ENCODE peak calls at places on chromosomes 12 and 14, in eight cellular contexts. One of them, this sample, is unnamed.

GRCh38 chr14:100221419-100222218 is 17.3 kb upstream of the YY1 start:
- DNase-seq in stomach: peak; percentile 79
- DNase-seq in ovary: peak; percentile 36
- DNase-seq in HepG2: peak; percentile 77
- DNase-seq in upper lobe of left lung: no peak
- DNase-seq in suprapubic skin: no peak
- DNase-seq in transverse colon: peak; percentile 74
- DNase-seq in H1: peak; percentile 67
- DNase-seq in this sample: no peak

GRCh38 chr12:104683831-104684503 is 227.2 kb downstream of the CHST11 start:
- DNase-seq in HepG2: no peak
- DNase-seq in stomach: no peak
- DNase-seq in ovary: no peak
- DNase-seq in upper lobe of left lung: no peak
- DNase-seq in suprapubic skin: no peak
- DNase-seq in transverse colon: no peak
- DNase-seq in H1: no peak
- DNase-seq in this sample: no peak

GRCh38 chr12:4407136-4407535 is 27.6 kb upstream of the FGF23 start:
- DNase-seq in HepG2: no peak
- DNase-seq in stomach: no peak
- DNase-seq in suprapubic skin: no peak
- DNase-seq in transverse colon: no peak
- DNase-seq in H1: no peak
- DNase-seq in upper lobe of left lung: no peak
- DNase-seq in ovary: no peak
- DNase-seq in this sample: no peak

GRCh38 chr12:92784795-92785562 is 82.2 kb downstream of the PLEKHG7 start:
- DNase-seq in upper lobe of left lung: no peak
- DNase-seq in HepG2: peak; percentile 85
- DNase-seq in suprapubic skin: no peak
- DNase-seq in H1: no peak
- DNase-seq in transverse colon: no peak
- DNase-seq in ovary: no peak
- DNase-seq in stomach: no peak
- DNase-seq in this sample: no peak

GRCh38 chr12:122834229-122834920 is 882 bp upstream of the HIP1R start:
- DNase-seq in ovary: no peak
- DNase-seq in HepG2: peak; percentile 58
- DNase-seq in H1: no peak
- DNase-seq in suprapubic skin: peak; percentile 74
- DNase-seq in transverse colon: peak; percentile 55
- DNase-seq in upper lobe of left lung: peak; percentile 84
- DNase-seq in stomach: peak; percentile 64
- DNase-seq in this sample: no peak

GRCh38 chr12:121093487-121093891 is 39.2 kb upstream of the P2RX7 start:
- DNase-seq in suprapubic skin: no peak
- DNase-seq in HepG2: no peak
- DNase-seq in ovary: no peak
- DNase-seq in transverse colon: no peak
- DNase-seq in upper lobe of left lung: peak; percentile 80
- DNase-seq in H1: no peak
- DNase-seq in stomach: no peak
- DNase-seq in this sample: peak; percentile 51

GRCh38 chr14:74257078-74257987 is 18.1 kb downstream of the VSX2 start:
- DNase-seq in transverse colon: peak; percentile 43
- DNase-seq in upper lobe of left lung: peak; percentile 93
- DNase-seq in H1: peak; percentile 86
- DNase-seq in stomach: peak; percentile 44
- DNase-seq in HepG2: no peak
- DNase-seq in ovary: peak; percentile 21
- DNase-seq in suprapubic skin: peak; percentile 63
- DNase-seq in this sample: no peak

GRCh38 chr12:15688202-15688736 is 100.9 kb downstream of the EPS8 start:
- DNase-seq in transverse colon: peak; percentile 61
- DNase-seq in upper lobe of left lung: no peak
- DNase-seq in HepG2: no peak
- DNase-seq in H1: peak; percentile 47
- DNase-seq in stomach: peak; percentile 31
- DNase-seq in ovary: peak; percentile 80
- DNase-seq in suprapubic skin: peak; percentile 74
- DNase-seq in this sample: peak; percentile 84

GRCh38 chr12:124847675-124848074 is 16.0 kb downstream of the SCARB1 start:
- DNase-seq in transverse colon: no peak
- DNase-seq in upper lobe of left lung: no peak
- DNase-seq in suprapubic skin: no peak
- DNase-seq in H1: no peak
- DNase-seq in ovary: no peak
- DNase-seq in stomach: no peak
- DNase-seq in HepG2: peak; percentile 63
- DNase-seq in this sample: no peak

GRCh38 chr12:27571463-27571862 is 47.5 kb downstream of the PPFIBP1 start:
- DNase-seq in upper lobe of left lung: no peak
- DNase-seq in suprapubic skin: no peak
- DNase-seq in ovary: no peak
- DNase-seq in stomach: no peak
- DNase-seq in HepG2: no peak
- DNase-seq in transverse colon: no peak
- DNase-seq in H1: no peak
- DNase-seq in this sample: no peak

GRCh38 chr14:70672328-70672675 is 30.6 kb downstream of the TTC9 start:
- DNase-seq in stomach: no peak
- DNase-seq in ovary: no peak
- DNase-seq in upper lobe of left lung: no peak
- DNase-seq in transverse colon: no peak
- DNase-seq in HepG2: no peak
- DNase-seq in H1: no peak
- DNase-seq in suprapubic skin: no peak
- DNase-seq in this sample: no peak

GRCh38 chr12:95715177-95715576 is 75.4 kb downstream of the NTN4 start:
- DNase-seq in ovary: no peak
- DNase-seq in stomach: no peak
- DNase-seq in H1: no peak
- DNase-seq in HepG2: no peak
- DNase-seq in transverse colon: no peak
- DNase-seq in suprapubic skin: no peak
- DNase-seq in upper lobe of left lung: no peak
- DNase-seq in this sample: no peak

GRCh38 chr12:48890657-48891418 is 25.2 kb upstream of the RND1 start:
- DNase-seq in upper lobe of left lung: peak; percentile 95
- DNase-seq in HepG2: peak; percentile 48
- DNase-seq in transverse colon: peak; percentile 82
- DNase-seq in suprapubic skin: peak; percentile 79
- DNase-seq in stomach: peak; percentile 89
- DNase-seq in H1: peak; percentile 96
- DNase-seq in ovary: peak; percentile 77
- DNase-seq in this sample: peak; percentile 88

GRCh38 chr12:25764892-25765291 is 193.6 kb upstream of the RASSF8 start:
- DNase-seq in transverse colon: no peak
- DNase-seq in upper lobe of left lung: no peak
- DNase-seq in H1: no peak
- DNase-seq in stomach: no peak
- DNase-seq in suprapubic skin: no peak
- DNase-seq in ovary: no peak
- DNase-seq in HepG2: no peak
- DNase-seq in this sample: no peak

GRCh38 chr12:132171293-132171967 is 27.2 kb downstream of the NOC4L start:
- DNase-seq in HepG2: no peak
- DNase-seq in ovary: no peak
- DNase-seq in suprapubic skin: no peak
- DNase-seq in upper lobe of left lung: peak; percentile 72
- DNase-seq in stomach: no peak
- DNase-seq in transverse colon: no peak
- DNase-seq in H1: no peak
- DNase-seq in this sample: no peak

GRCh38 chr14:20834899-20835298 is 32.3 kb upstream of the RNASE1 start:
- DNase-seq in suprapubic skin: no peak
- DNase-seq in transverse colon: no peak
- DNase-seq in stomach: no peak
- DNase-seq in ovary: no peak
- DNase-seq in upper lobe of left lung: no peak
- DNase-seq in H1: no peak
- DNase-seq in HepG2: no peak
- DNase-seq in this sample: no peak

GRCh38 chr12:38137716-38138115 is 178.9 kb upstream of the ALG10B start:
- DNase-seq in stomach: no peak
- DNase-seq in suprapubic skin: no peak
- DNase-seq in HepG2: no peak
- DNase-seq in ovary: no peak
- DNase-seq in H1: no peak
- DNase-seq in transverse colon: no peak
- DNase-seq in upper lobe of left lung: peak; percentile 79
- DNase-seq in this sample: no peak

GRCh38 chr14:105547741-105548169 is 21.4 kb downstream of the TMEM121 start:
- DNase-seq in ovary: no peak
- DNase-seq in upper lobe of left lung: peak; percentile 77
- DNase-seq in HepG2: no peak
- DNase-seq in H1: no peak
- DNase-seq in suprapubic skin: no peak
- DNase-seq in stomach: no peak
- DNase-seq in transverse colon: no peak
- DNase-seq in this sample: no peak

DNA sequence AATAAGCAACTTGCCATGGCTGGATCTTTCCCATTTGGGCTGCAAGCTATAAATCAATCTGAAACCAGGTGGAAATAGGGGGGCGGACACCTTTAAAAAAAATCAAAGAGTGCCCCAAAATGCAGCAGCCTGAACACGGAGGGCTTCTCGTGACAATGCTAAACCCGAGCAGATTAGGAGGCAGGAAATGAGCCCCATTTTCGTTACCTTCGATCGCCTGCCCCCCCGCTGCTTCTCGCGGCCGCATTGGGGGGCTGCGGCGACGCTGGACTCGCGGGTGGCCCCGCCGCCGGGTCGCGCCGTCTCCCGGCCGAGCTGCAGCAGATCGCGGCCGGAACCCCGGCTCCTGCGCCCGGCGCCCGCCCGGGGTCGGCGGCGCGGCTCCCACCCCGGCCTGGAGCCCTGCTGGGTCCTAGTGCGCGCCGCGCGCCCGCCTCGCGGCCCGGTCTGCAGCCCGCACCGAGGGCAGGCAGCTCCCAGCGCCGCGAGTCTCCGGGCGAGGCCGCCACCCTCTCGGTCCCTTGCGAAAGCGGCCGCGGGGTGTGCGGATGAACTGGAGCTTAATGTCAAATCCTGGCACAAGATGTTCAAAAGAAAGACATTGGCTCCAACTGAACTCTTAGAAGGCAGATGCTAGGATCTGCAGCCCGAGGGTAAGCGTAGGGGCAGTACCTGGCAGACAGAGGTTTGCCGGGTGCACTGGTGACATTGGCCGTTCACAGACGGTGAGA is 202.0 kb upstream of the FOXN3 start:
- DNase-seq in ovary: peak; percentile 56
- DNase-seq in H1: peak; percentile 84
- DNase-seq in suprapubic skin: peak; percentile 82
- DNase-seq in stomach: peak; percentile 77
- DNase-seq in HepG2: peak; percentile 12
- DNase-seq in upper lobe of left lung: peak; percentile 95
- DNase-seq in transverse colon: peak; percentile 76
- DNase-seq in this sample: peak; percentile 76
- TF ChIP-seq POLR2A in ovary: no peak
- TF ChIP-seq POLR2A in H1: peak; percentile 82
- TF ChIP-seq POLR2A in suprapubic skin: no peak
- TF ChIP-seq POLR2A in stomach: no peak
- TF ChIP-seq POLR2A in HepG2: peak; percentile 56
- TF ChIP-seq POLR2A in upper lobe of left lung: no peak
- TF ChIP-seq POLR2A in transverse colon: no peak
- TF ChIP-seq POLR2A in this sample: no peak

DNA sequence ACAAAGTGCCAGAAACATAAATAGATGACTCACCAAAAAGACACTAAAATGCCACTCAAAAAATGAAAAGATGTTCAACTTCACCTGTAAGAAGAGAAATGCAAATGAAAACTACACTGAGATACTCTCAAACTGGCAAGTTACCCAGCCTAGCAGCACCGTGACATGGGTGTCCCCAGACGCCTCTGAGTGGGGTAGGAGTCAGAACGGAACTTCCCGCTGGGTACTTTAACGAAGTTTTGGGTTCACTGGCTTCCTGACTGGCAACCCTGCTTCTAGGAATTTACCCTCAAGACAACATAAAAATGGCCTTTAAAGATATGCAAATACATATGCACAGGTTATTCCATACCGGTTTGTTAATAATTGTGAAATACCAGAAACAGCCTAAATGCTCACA is 52.6 kb downstream of the RIMBP2 start:
- DNase-seq in ovary: no peak
- DNase-seq in suprapubic skin: no peak
- DNase-seq in stomach: no peak
- DNase-seq in H1: no peak
- DNase-seq in upper lobe of left lung: no peak
- DNase-seq in HepG2: no peak
- DNase-seq in transverse colon: no peak
- DNase-seq in this sample: no peak
- TF ChIP-seq EP300 in ovary: no peak
- TF ChIP-seq EP300 in suprapubic skin: no peak
- TF ChIP-seq EP300 in stomach: no peak
- TF ChIP-seq EP300 in H1: no peak
- TF ChIP-seq EP300 in upper lobe of left lung: no peak
- TF ChIP-seq EP300 in HepG2: no peak
- TF ChIP-seq EP300 in transverse colon: no peak
- TF ChIP-seq EP300 in this sample: no peak

GRCh38 chr14:52950898-52951729 is at the start of gene FERMT2:
- DNase-seq in H1: peak; percentile 91
- DNase-seq in HepG2: peak; percentile 79
- DNase-seq in ovary: peak; percentile 91
- DNase-seq in suprapubic skin: peak; percentile 89
- DNase-seq in upper lobe of left lung: peak; percentile 95
- DNase-seq in stomach: peak; percentile 86
- DNase-seq in transverse colon: peak; percentile 76
- DNase-seq in this sample: peak; percentile 96
- TF ChIP-seq POLR2A in H1: peak; percentile 23
- TF ChIP-seq POLR2A in HepG2: peak; percentile 85
- TF ChIP-seq POLR2A in ovary: peak; percentile 76
- TF ChIP-seq POLR2A in suprapubic skin: no peak
- TF ChIP-seq POLR2A in upper lobe of left lung: peak; percentile 84
- TF ChIP-seq POLR2A in stomach: no peak
- TF ChIP-seq POLR2A in transverse colon: no peak
- TF ChIP-seq POLR2A in this sample: peak; percentile 92

GRCh38 chr12:116150001-116150400 is 127.5 kb downstream of the MED13L start:
- DNase-seq in suprapubic skin: no peak
- DNase-seq in stomach: no peak
- DNase-seq in ovary: no peak
- DNase-seq in transverse colon: no peak
- DNase-seq in HepG2: no peak
- DNase-seq in upper lobe of left lung: no peak
- DNase-seq in H1: no peak
- DNase-seq in this sample: no peak
- TF ChIP-seq EP300 in suprapubic skin: no peak
- TF ChIP-seq EP300 in stomach: no peak
- TF ChIP-seq EP300 in ovary: no peak
- TF ChIP-seq EP300 in transverse colon: no peak
- TF ChIP-seq EP300 in HepG2: no peak
- TF ChIP-seq EP300 in upper lobe of left lung: no peak
- TF ChIP-seq EP300 in H1: no peak
- TF ChIP-seq EP300 in this sample: no peak

GRCh38 chr14:54652188-54652889 is 85.4 kb downstream of the SAMD4A start:
- DNase-seq in HepG2: peak; percentile 91
- DNase-seq in transverse colon: peak; percentile 68
- DNase-seq in suprapubic skin: peak; percentile 90
- DNase-seq in upper lobe of left lung: no peak
- DNase-seq in ovary: peak; percentile 86
- DNase-seq in H1: no peak
- DNase-seq in stomach: peak; percentile 74
- DNase-seq in this sample: peak; percentile 97
- TF ChIP-seq POLR2A in HepG2: no peak
- TF ChIP-seq POLR2A in transverse colon: peak; percentile 17
- TF ChIP-seq POLR2A in suprapubic skin: no peak
- TF ChIP-seq POLR2A in upper lobe of left lung: no peak
- TF ChIP-seq POLR2A in ovary: no peak
- TF ChIP-seq POLR2A in H1: no peak
- TF ChIP-seq POLR2A in stomach: no peak
- TF ChIP-seq POLR2A in this sample: no peak

GRCh38 chr14:93683241-93683640 is 105.0 kb downstream of the PRIMA1 start:
- DNase-seq in upper lobe of left lung: no peak
- DNase-seq in H1: peak; percentile 54
- DNase-seq in ovary: no peak
- DNase-seq in HepG2: no peak
- DNase-seq in transverse colon: no peak
- DNase-seq in stomach: no peak
- DNase-seq in suprapubic skin: no peak
- DNase-seq in this sample: no peak
- TF ChIP-seq EP300 in upper lobe of left lung: no peak
- TF ChIP-seq EP300 in H1: no peak
- TF ChIP-seq EP300 in ovary: no peak
- TF ChIP-seq EP300 in HepG2: no peak
- TF ChIP-seq EP300 in transverse colon: no peak
- TF ChIP-seq EP300 in stomach: no peak
- TF ChIP-seq EP300 in suprapubic skin: no peak
- TF ChIP-seq EP300 in this sample: no peak